ENCODE peak calls at places on chromosome X, in five cellular contexts. C is AG04450, I is AG10803, M is hepatocyte, V is cardiac muscle cell. K is an unnamed sample.
A peak's percentile ranks its signal among the peaks of the same experiment; 100 is the strongest.

GRCh38 chrX:128676651-128677050 is 624.4 kb upstream of the ACTRT1 start:
- DNase-seq in C (no peak), I (no peak), M (no peak), V (no peak), K (no peak)

GRCh38 chrX:18973527-18974192 is 10.3 kb downstream of the PHKA2 start:
- DNase-seq in C (no peak), I (no peak), M (no peak), V (no peak), K (no peak)

GRCh38 chrX:109873576-109873975 is 129.3 kb upstream of the TMEM164 start:
- DNase-seq in C (no peak), I (no peak), M (no peak), V (no peak), K (no peak)

GRCh38 chrX:37995428-37995827 is 10.9 kb upstream of the SYTL5 start:
- DNase-seq in C (no peak), I (no peak), M (no peak), V (no peak), K (no peak)

GRCh38 chrX:68659385-68659784 is 11.9 kb downstream of the STARD8 start:
- DNase-seq in C (no peak), I (no peak), M (no peak), V (no peak), K (no peak)

GRCh38 chrX:78574306-78574705 is 84.8 kb downstream of the RTL3 start:
- DNase-seq in C (no peak), I (no peak), M (no peak), V (no peak), K (no peak)

GRCh38 chrX:4935846-4936245 is 1222.4 kb upstream of the PRKX start:
- DNase-seq in C (no peak), I (no peak), M (no peak), V (no peak), K (no peak)

GRCh38 chrX:114251575-114251974 is 332.3 kb upstream of the HTR2C start:
- DNase-seq in C (no peak), I (no peak), M (no peak), V (no peak), K (no peak)

GRCh38 chrX:68307767-68308166 is 125.5 kb downstream of the OPHN1 start:
- DNase-seq in C (peak; percentile 30), I (peak; percentile 80), M (no peak), V (no peak), K (peak; percentile 19)

DNA sequence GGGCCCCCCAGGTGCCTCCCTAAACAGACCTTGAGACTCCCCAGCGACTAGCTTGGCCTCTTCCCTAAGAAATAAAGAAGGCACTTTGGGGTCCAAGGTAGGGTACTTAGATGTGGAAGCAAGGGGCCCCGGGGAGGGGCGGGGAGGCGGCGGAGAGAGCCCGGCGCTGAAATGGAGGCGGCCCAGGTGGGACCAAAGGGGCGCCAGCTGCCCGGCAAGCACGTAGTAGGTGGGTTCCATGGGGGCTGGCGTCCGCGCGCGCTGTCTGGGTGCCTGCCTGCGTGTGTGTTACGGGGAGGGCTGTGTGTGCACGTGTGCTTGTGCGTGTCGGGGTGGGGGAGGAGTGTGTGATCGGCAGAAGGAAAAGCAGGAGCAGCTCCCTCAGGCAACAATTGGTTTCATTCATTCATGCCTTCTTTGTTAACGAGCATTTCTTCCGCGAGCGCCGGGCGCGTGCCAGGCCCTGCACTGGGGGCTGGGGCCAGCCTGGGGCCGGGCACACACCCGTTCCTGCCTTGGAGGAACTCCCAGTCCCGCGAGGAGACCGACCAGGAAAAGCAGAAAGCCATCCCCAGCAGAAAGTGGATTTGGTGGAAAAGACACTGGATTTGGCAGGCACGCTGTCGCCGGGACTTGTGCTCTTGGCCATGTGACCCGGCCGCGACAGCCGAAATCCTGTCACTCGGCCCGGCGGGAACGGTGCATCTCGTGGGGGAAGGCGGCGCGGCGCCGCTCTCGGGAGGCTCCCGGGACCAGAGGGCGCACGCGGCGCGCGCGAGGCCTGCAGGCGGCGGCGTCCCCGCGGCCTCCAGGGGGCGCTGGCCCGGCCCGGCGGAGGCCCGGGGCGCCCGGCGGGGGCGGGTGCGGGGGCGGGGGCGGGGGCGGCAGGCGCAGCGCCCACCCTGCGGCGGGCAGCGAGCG is 3.3 kb upstream of the DUSP9 start:
- DNase-seq in C (no peak), I (no peak), M (no peak), V (peak; percentile 51), K (no peak)
- H3K4me3 ChIP-seq in C (no peak overlapping the region), I (no peak overlapping the region), M (no peak overlapping the region), V (no peak overlapping the region), K (peak overlapping the region; percentile 15)

DNA sequence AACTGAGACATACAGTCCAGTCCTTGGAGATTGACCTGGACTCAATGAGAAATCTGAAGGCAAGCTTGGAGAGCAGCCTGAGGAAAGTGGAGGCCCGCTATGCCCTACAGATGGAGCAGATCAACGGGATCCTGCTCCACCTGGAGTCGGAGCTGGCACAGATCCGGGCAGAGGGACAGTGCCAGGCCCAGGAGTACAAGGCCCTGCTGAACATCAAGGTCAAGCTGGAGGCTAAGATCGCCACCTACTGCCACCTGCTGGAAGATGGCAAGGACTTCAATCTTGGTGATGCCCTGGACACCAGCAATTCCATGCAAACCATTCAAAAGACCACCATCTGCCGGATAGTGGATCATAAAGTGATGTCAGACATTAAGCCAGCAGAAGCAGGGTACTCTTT is 20.4 kb upstream of the FRMPD3 start:
- DNase-seq in C (no peak), I (peak; percentile 23), M (no peak), V (peak; percentile 53), K (no peak)
- TF ChIP-seq CTCF in C (peak; percentile 17), I (peak; percentile 43), M (peak; percentile 14), V (peak; percentile 36), K (no peak)

DNA sequence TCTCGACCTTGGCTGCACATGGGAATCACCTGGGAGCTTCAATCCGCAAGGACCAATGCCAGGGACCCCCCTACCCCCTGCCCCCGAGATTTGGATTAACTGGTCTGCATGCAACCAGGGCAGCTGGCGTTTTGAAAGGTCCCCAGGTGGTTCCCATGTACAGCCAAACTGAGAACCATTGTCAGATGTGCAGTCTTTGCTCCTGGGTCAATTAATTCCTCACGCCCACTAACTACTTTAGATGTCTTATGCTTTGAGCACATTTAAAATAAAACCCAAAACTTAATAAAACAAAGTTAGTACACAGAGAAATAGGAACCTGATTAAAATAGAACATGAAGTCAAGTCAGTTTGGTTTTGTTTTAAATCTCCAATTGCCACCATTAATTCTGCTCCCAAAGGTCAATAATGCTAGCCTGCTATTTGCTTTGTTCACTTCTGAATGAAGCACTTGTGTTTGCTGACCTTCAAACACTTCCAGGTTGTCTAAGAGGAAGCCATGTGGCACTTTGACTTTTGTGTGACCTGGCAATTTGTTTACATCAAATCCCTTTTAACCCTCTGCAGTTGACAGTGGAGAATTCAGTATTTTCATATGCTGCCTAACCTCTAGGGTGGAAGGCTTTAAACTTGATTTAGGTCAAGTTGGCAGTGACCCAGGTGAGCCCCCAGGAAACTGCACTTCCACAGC is 27.2 kb upstream of the TMSB4X start:
- DNase-seq in C (no peak), I (no peak), M (no peak), V (no peak), K (no peak)
- H3K4me3 ChIP-seq in C (no peak overlapping the region), I (no peak overlapping the region), M (no peak overlapping the region), V (no peak overlapping the region), K (no peak overlapping the region)

GRCh38 chrX:119693032-119693995 is at the start of gene SEPTIN6:
- DNase-seq in C (no peak), I (peak; percentile 64), M (peak; percentile 69), V (peak; percentile 85), K (no peak)
- TF ChIP-seq CTCF in C (no peak), I (no peak), M (no peak), V (no peak), K (peak; percentile 7)

DNA sequence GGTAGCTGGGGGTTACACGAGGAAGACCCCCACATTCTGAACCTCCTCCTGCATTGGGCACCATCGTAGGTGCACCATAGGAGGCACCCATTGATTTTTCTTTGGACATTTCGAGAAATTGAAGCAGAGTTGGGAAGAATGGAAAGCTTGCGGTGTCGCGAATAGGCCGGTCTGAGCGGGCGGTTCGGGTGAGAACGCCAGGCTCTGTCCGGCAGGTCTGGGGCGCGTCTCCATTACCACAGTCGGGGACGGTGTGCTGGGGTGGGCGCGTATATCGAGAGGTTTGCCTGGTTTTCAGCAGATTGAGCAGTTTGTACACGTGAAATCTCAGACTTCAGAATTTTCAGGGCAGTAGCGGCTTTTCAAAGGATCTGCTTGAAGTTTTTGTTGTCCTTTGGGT is 560 bp downstream of the PASD1 start:
- DNase-seq in C (no peak), I (no peak), M (no peak), V (no peak), K (no peak)
- H3K4me3 ChIP-seq in C (no peak overlapping the region), I (no peak overlapping the region), M (no peak overlapping the region), V (no peak overlapping the region), K (no peak overlapping the region)